ENCODE peak calls at places on chromosomes 13 and 19, in eight cellular contexts. W is breast epithelium, T is AG04450, I is upper lobe of right lung, L is lower lobe of right lung, S is OCI-LY7, Z is heart left ventricle, N is GM12865. K is an unnamed sample.

GRCh38 chr13:46655727-46656180 is 102.8 kb downstream of the LRCH1 start:
- DNase-seq in W (no peak), T (no peak), I (no peak), L (no peak), S (no peak), Z (no peak), N (no peak), K (no peak)

GRCh38 chr19:839146-839872 is 1.5 kb upstream of the PRTN3 start:
- DNase-seq in W (no peak), T (no peak), I (no peak), L (no peak), S (no peak), Z (no peak), N (no peak), K (no peak)

GRCh38 chr13:66659291-66660012 is 570.7 kb downstream of the PCDH9 start:
- DNase-seq in W (no peak), T (no peak), I (no peak), L (no peak), S (peak), Z (no peak), N (no peak), K (no peak)

GRCh38 chr13:69044629-69045028 is 1063.0 kb upstream of the ATXN8OS start:
- DNase-seq in W (no peak), T (no peak), I (no peak), L (no peak), S (no peak), Z (no peak), N (no peak), K (no peak)

GRCh38 chr13:53112522-53112921 is 83.9 kb downstream of the OLFM4 start:
- DNase-seq in W (no peak), T (no peak), I (no peak), L (no peak), S (peak), Z (no peak), N (no peak), K (no peak)

GRCh38 chr19:42487025-42487797 is 41.1 kb downstream of the CEACAM1 start:
- DNase-seq in W (no peak), T (no peak), I (no peak), L (no peak), S (no peak), Z (no peak), N (no peak), K (no peak)

GRCh38 chr19:43310221-43310620 is 40.9 kb upstream of the PSG9 start:
- DNase-seq in W (no peak), T (no peak), I (no peak), L (no peak), S (no peak), Z (no peak), N (no peak), K (no peak)

GRCh38 chr19:7829561-7830271 is at the start of gene EVI5L:
- DNase-seq in W (peak), T (peak), I (peak), L (peak), S (peak), Z (peak), N (peak), K (peak)

GRCh38 chr19:53102701-53103140 is 501 bp downstream of the ZNF160 start:
- DNase-seq in W (no peak), T (no peak), I (peak), L (peak), S (peak), Z (peak), N (peak), K (peak)

GRCh38 chr19:6218497-6219146 is 61.2 kb downstream of the MLLT1 start:
- DNase-seq in W (peak), T (no peak), I (peak), L (peak), S (peak), Z (peak), N (peak), K (peak)

GRCh38 chr19:53511933-53512374 is 26.0 kb upstream of the ZNF331 start:
- DNase-seq in W (peak), T (peak), I (peak), L (peak), S (peak), Z (peak), N (peak), K (no peak)

GRCh38 chr13:98653471-98653985 is 76.6 kb upstream of the STK24 start:
- DNase-seq in W (peak), T (peak), I (peak), L (peak), S (peak), Z (peak), N (peak), K (peak)

GRCh38 chr19:10636304-10636972 is 11.1 kb downstream of the SLC44A2 start:
- DNase-seq in W (no peak), T (no peak), I (no peak), L (no peak), S (no peak), Z (no peak), N (no peak), K (no peak)

GRCh38 chr13:27406178-27406939 is 18.1 kb upstream of the GTF3A start:
- DNase-seq in W (no peak), T (no peak), I (no peak), L (no peak), S (peak), Z (no peak), N (peak), K (no peak)

GRCh38 chr19:15144046-15144646 is 36.9 kb downstream of the SYDE1 start:
- DNase-seq in W (no peak), T (no peak), I (no peak), L (no peak), S (no peak), Z (no peak), N (no peak), K (no peak)

GRCh38 chr19:39397360-39398296 is 6.5 kb downstream of the MED29 start:
- DNase-seq in W (peak), T (no peak), I (peak), L (peak), S (peak), Z (peak), N (peak), K (peak)

GRCh38 chr19:885536-886224 is 7.3 kb downstream of the MED16 start:
- DNase-seq in W (no peak), T (no peak), I (peak), L (no peak), S (no peak), Z (no peak), N (no peak), K (no peak)

GRCh38 chr19:41617941-41618730 is 8.7 kb downstream of the CEACAM4 start:
- DNase-seq in W (no peak), T (no peak), I (no peak), L (no peak), S (no peak), Z (no peak), N (no peak), K (no peak)

GRCh38 chr19:53545271-53546065 is 7.5 kb downstream of the ZNF331 start:
- DNase-seq in W (no peak), T (no peak), I (no peak), L (no peak), S (no peak), Z (no peak), N (no peak), K (no peak)

GRCh38 chr13:27712421-27712820 is 79.9 kb upstream of the GSX1 start:
- DNase-seq in W (no peak), T (no peak), I (no peak), L (no peak), S (peak), Z (no peak), N (no peak), K (no peak)

GRCh38 chr13:94858856-94859811 is 146.8 kb upstream of the SOX21 start:
- DNase-seq in W (no peak), T (no peak), I (peak), L (peak), S (no peak), Z (peak), N (no peak), K (peak)

GRCh38 chr13:113837554-113838355 is 26.1 kb downstream of the GAS6 start:
- DNase-seq in W (peak), T (peak), I (peak), L (peak), S (no peak), Z (peak), N (peak), K (peak)

GRCh38 chr13:98345103-98345899 is 168.2 kb upstream of the RNF113B start:
- DNase-seq in W (no peak), T (no peak), I (no peak), L (no peak), S (no peak), Z (no peak), N (no peak), K (peak)

GRCh38 chr13:84400711-84401110 is 518.4 kb upstream of the SLITRK1 start:
- DNase-seq in W (no peak), T (peak), I (no peak), L (no peak), S (no peak), Z (no peak), N (no peak), K (no peak)

GRCh38 chr19:55340144-55340783 is 588 bp downstream of the KMT5C start:
- DNase-seq in W (no peak), T (no peak), I (no peak), L (peak), S (no peak), Z (no peak), N (peak), K (peak)

GRCh38 chr13:51978836-51979556 is 32.3 kb downstream of the ATP7B start:
- DNase-seq in W (no peak), T (no peak), I (no peak), L (no peak), S (no peak), Z (no peak), N (no peak), K (no peak)

GRCh38 chr13:32256243-32256642 is 58.9 kb downstream of the ZAR1L start:
- DNase-seq in W (no peak), T (no peak), I (no peak), L (no peak), S (no peak), Z (no peak), N (no peak), K (no peak)

GRCh38 chr19:17205237-17206140 is 9.7 kb upstream of the USE1 start:
- DNase-seq in W (peak), T (no peak), I (peak), L (peak), S (peak), Z (peak), N (peak), K (no peak)

GRCh38 chr19:17234911-17235617 is 9.0 kb downstream of the OCEL1 start:
- DNase-seq in W (no peak), T (no peak), I (no peak), L (peak), S (peak), Z (no peak), N (peak), K (peak)

GRCh38 chr13:30874561-30874960 is 31.5 kb upstream of the MEDAG start:
- DNase-seq in W (no peak), T (no peak), I (no peak), L (no peak), S (no peak), Z (no peak), N (no peak), K (no peak)

GRCh38 chr13:85665286-85665685 is 133.9 kb downstream of the SLITRK6 start:
- DNase-seq in W (no peak), T (peak), I (no peak), L (no peak), S (no peak), Z (no peak), N (no peak), K (no peak)

GRCh38 chr13:73966331-73966730 is 167.9 kb downstream of the KLF12 start:
- DNase-seq in W (no peak), T (no peak), I (no peak), L (no peak), S (no peak), Z (peak), N (no peak), K (no peak)

GRCh38 chr19:29574518-29574917 is 31.6 kb upstream of the POP4 start:
- DNase-seq in W (no peak), T (no peak), I (no peak), L (no peak), S (no peak), Z (no peak), N (no peak), K (no peak)

GRCh38 chr19:54469496-54469934 is 3.6 kb downstream of the CDC42EP5 start:
- DNase-seq in W (no peak), T (no peak), I (no peak), L (peak), S (no peak), Z (peak), N (no peak), K (peak)

GRCh38 chr19:13629687-13630357 is 123.5 kb upstream of the CACNA1A start:
- DNase-seq in W (no peak), T (no peak), I (no peak), L (no peak), S (no peak), Z (no peak), N (no peak), K (no peak)

GRCh38 chr13:46571189-46571901 is 18.4 kb downstream of the LRCH1 start:
- DNase-seq in W (no peak), T (peak), I (no peak), L (no peak), S (no peak), Z (no peak), N (peak), K (no peak)

GRCh38 chr19:3178973-3179738 is 587 bp downstream of the S1PR4 start:
- DNase-seq in W (no peak), T (no peak), I (peak), L (no peak), S (peak), Z (no peak), N (peak), K (peak)

GRCh38 chr19:3179739-3180293 is 1.2 kb downstream of the S1PR4 start:
- DNase-seq in W (no peak), T (no peak), I (no peak), L (no peak), S (peak), Z (no peak), N (peak), K (no peak)

GRCh38 chr19:3176715-3177501 is 1.7 kb upstream of the S1PR4 start:
- DNase-seq in W (no peak), T (no peak), I (peak), L (peak), S (no peak), Z (no peak), N (peak), K (peak)

GRCh38 chr19:3178377-3178972 is at the start of gene S1PR4:
- DNase-seq in W (no peak), T (no peak), I (peak), L (peak), S (peak), Z (no peak), N (peak), K (peak)

GRCh38 chr19:3175761-3176714 is 2.5 kb upstream of the S1PR4 start:
- DNase-seq in W (no peak), T (no peak), I (peak), L (peak), S (no peak), Z (no peak), N (peak), K (peak)
- TF ChIP-seq CTCF in W (no peak), T (no peak), I (no peak), L (no peak), S (no peak), Z (no peak), N (no peak), K (no peak)

GRCh38 chr13:102680842-102681725 is 13.8 kb downstream of the METTL21C start:
- DNase-seq in W (no peak), T (no peak), I (no peak), L (no peak), S (peak), Z (no peak), N (no peak), K (no peak)

GRCh38 chr13:102679449-102680132 is 15.3 kb downstream of the METTL21C start:
- DNase-seq in W (no peak), T (no peak), I (no peak), L (no peak), S (no peak), Z (no peak), N (no peak), K (no peak)

GRCh38 chr13:102680133-102680717 is 14.6 kb downstream of the METTL21C start:
- DNase-seq in W (no peak), T (no peak), I (no peak), L (no peak), S (no peak), Z (no peak), N (no peak), K (no peak)

GRCh38 chr13:102686024-102686423 is 8.8 kb downstream of the METTL21C start:
- DNase-seq in W (no peak), T (no peak), I (no peak), L (no peak), S (no peak), Z (no peak), N (no peak), K (no peak)

DNA sequence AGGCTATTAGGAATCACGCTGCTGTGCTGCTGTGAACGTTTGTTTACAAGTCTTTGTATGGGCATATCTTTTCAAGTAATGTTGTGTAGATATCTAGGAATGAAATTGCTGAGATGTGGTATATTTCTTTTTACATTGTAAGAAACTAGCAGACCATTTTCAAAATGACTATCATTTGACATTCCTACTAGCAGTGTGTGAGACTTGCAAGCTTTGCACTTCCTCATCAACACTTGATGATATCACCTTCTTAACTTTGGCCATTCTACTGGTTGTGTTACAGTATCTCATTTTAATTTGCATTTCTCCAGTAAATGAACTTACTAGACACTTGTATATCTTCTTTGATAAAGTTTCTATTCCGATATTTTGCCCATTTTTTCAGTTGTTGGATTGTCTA is 12.1 kb downstream of the METTL21C start:
- DNase-seq in W (no peak), T (no peak), I (no peak), L (no peak), S (no peak), Z (no peak), N (no peak), K (no peak)
- H3K4me3 ChIP-seq in W (no peak), T (no peak), I (no peak), L (no peak), S (no peak), Z (no peak), N (no peak), K (no peak)

DNA sequence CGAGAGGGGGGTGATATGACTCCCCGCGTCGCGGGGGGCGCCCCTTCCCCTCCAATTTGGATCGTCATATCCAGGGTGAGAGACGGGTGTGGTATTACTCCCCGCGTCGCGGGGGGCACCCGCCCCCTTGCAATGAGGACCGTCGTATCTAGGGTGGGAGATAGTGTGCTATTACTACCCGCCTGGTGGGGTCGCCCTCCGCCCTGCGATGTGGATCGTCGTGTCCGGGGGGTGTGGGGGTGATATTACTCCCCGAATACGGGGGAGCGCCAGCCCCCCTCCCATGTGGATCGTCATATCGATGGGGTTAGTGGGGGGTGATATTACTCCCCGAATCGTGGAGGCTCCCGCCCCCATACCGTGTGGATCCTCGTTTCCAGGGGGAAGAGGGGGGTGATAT is 29.2 kb upstream of the RGCC start:
- DNase-seq in W (no peak), T (no peak), I (no peak), L (peak), S (no peak), Z (no peak), N (no peak), K (no peak)
- TF ChIP-seq CTCF in W (no peak), T (no peak), I (peak), L (peak), S (no peak), Z (no peak), N (no peak), K (no peak)

DNA sequence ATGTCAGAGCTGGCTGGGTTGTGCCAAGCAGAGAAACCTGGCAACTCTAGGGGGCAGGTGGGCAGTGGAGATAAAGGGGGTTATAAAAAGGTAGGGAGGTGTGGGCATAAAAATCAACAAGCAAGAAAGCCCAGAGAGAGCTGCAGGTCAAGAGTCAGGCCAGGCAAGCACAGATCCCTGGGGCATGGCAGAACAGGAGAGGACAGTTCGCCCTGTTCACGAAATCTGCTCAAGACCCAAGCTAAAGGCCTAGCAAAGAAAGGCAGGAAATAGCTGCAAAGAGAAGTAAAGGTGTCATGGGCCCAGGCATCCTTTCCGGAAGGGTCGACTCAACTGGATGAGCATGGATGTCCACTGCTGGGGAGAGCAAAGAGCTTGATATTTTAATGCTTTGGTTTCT is 3.4 kb downstream of the MBNL2 start:
- DNase-seq in W (no peak), T (no peak), I (no peak), L (no peak), S (peak), Z (no peak), N (peak), K (peak)
- H3K4me3 ChIP-seq in W (peak), T (peak), I (peak), L (peak), S (peak), Z (peak), N (peak), K (no peak)

GRCh38 chr19:48308695-48309586 is 16.4 kb upstream of the EMP3 start:
- DNase-seq in W (no peak), T (no peak), I (no peak), L (no peak), S (peak), Z (no peak), N (peak), K (no peak)
- TF ChIP-seq CTCF in W (no peak), T (peak), I (no peak), L (no peak), S (peak), Z (no peak), N (no peak), K (no peak)

GRCh38 chr13:80649274-80649673 is 308.3 kb upstream of the SPRY2 start:
- DNase-seq in W (no peak), T (no peak), I (no peak), L (no peak), S (no peak), Z (no peak), N (no peak), K (no peak)

GRCh38 chr13:80658705-80659104 is 317.8 kb upstream of the SPRY2 start:
- DNase-seq in W (no peak), T (no peak), I (no peak), L (no peak), S (no peak), Z (no peak), N (no peak), K (peak)

GRCh38 chr13:80655778-80656518 is 315.0 kb upstream of the SPRY2 start:
- DNase-seq in W (no peak), T (no peak), I (no peak), L (no peak), S (peak), Z (no peak), N (no peak), K (no peak)

DNA sequence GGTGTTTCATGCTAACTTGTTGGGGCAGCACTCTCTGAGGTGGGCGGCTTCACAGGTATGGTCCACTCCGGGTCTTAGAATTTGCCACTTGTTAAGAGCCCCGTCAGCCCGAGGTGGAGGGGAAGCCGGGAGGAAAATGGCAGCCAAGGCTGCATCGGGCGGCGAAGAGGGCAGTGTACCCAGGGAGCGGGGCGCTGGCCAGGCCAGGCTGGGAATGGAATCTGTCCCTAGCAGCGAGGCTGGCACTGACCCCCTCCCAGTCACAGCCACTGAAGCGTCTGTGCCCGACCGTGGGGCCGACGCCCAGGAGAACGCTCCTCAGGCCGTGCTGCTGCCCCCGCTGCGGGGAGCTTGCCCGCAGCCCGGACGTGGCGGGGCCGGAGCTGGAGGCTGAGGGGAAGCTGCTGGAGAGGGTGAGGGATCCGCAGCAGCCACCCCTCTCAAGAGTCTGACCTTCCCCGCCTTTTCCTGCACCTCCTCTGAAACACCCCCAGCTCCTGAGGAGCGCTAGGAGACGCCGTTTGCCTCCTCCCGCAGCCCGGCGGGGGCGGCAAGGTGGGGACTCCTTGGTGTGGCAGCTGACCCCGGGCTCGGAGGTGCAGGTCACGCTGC is 313.8 kb upstream of the SPRY2 start:
- DNase-seq in W (no peak), T (no peak), I (peak), L (peak), S (no peak), Z (no peak), N (no peak), K (peak)
- H3K4me3 ChIP-seq in W (no peak), T (no peak), I (peak), L (peak), S (no peak), Z (peak), N (no peak), K (no peak)